ENCODE peak calls at places on chromosomes 11 and 22, in ten cellular contexts. X is cardiac muscle cell; J is CD8-positive, alpha-beta memory T cell; L is heart right ventricle; E is CD4-positive, alpha-beta memory T cell; R is neural progenitor cell; O is psoas muscle; G is AG04450; H is A549; Y is skeletal muscle cell. Q is an unnamed sample.

GRCh38 chr11:118417801-118418200 is 16.4 kb downstream of the ATP5MG start:
- DNase-seq in X (no peak), J (no peak), L (no peak), E (no peak), R (no peak), O (no peak), G (no peak), H (no peak), Y (no peak), Q (no peak)

GRCh38 chr11:104946907-104947306 is 21.5 kb downstream of the CASP4 start:
- DNase-seq in X (no peak), J (no peak), L (no peak), E (peak; percentile 49), R (peak; percentile 4), O (no peak), G (no peak), H (peak; percentile 2), Y (no peak), Q (no peak)

GRCh38 chr11:46278387-46279173 is 1.1 kb downstream of the CREB3L1 start:
- DNase-seq in X (peak; percentile 81), J (no peak), L (peak; percentile 62), E (peak; percentile 15), R (peak; percentile 78), O (no peak), G (no peak), H (no peak), Y (no peak), Q (peak; percentile 91)

GRCh38 chr22:19119949-19120348 is 2.3 kb downstream of the DGCR2 start:
- DNase-seq in X (no peak), J (no peak), L (no peak), E (no peak), R (no peak), O (no peak), G (no peak), H (no peak), Y (no peak), Q (no peak)

GRCh38 chr11:84800755-84801346 is 826.3 kb downstream of the DLG2 start:
- DNase-seq in X (peak; percentile 60), J (no peak), L (no peak), E (no peak), R (peak; percentile 51), O (no peak), G (peak; percentile 15), H (peak; percentile 17), Y (no peak), Q (no peak)

GRCh38 chr11:132312161-132312560 is 941.7 kb downstream of the NTM start:
- DNase-seq in X (no peak), J (no peak), L (no peak), E (no peak), R (no peak), O (no peak), G (peak; percentile 54), H (no peak), Y (peak; percentile 51), Q (no peak)

GRCh38 chr11:48088682-48089050 is 108.3 kb downstream of the PTPRJ start:
- DNase-seq in X (no peak), J (no peak), L (no peak), E (no peak), R (no peak), O (no peak), G (no peak), H (no peak), Y (no peak), Q (peak; percentile 64)

GRCh38 chr11:60209977-60210376 is 27.1 kb upstream of the MS4A6A start:
- DNase-seq in X (no peak), J (no peak), L (no peak), E (no peak), R (no peak), O (no peak), G (no peak), H (no peak), Y (no peak), Q (no peak)

GRCh38 chr11:34915136-34916013 is 804 bp downstream of the APIP start:
- DNase-seq in X (no peak), J (peak; percentile 2), L (no peak), E (no peak), R (no peak), O (no peak), G (no peak), H (peak; percentile 8), Y (no peak), Q (no peak)
- H3K4me3 ChIP-seq in X (peak overlapping the region; percentile 66), J (peak overlapping the region; percentile 93), L (peak overlapping the region; percentile 92), E (peak overlapping the region; percentile 95), R (peak overlapping the region; percentile 69), O (peak overlapping the region; percentile 81), G (peak overlapping the region; percentile 89), H (peak overlapping the region; percentile 78), Y (peak overlapping the region; percentile 93), Q (peak overlapping the region; percentile 87)

GRCh38 chr11:73252577-73253191 is 19.5 kb upstream of the P2RY6 start:
- DNase-seq in X (peak; percentile 68), J (no peak), L (no peak), E (peak; percentile 3), R (peak; percentile 42), O (peak; percentile 28), G (no peak), H (no peak), Y (no peak), Q (peak; percentile 60)

GRCh38 chr11:73248526-73249185 is 23.5 kb upstream of the P2RY6 start:
- DNase-seq in X (no peak), J (no peak), L (no peak), E (no peak), R (no peak), O (no peak), G (no peak), H (no peak), Y (no peak), Q (peak; percentile 33)

GRCh38 chr11:73249304-73249703 is 22.8 kb upstream of the P2RY6 start:
- DNase-seq in X (no peak), J (no peak), L (no peak), E (peak; percentile 9), R (no peak), O (peak; percentile 33), G (no peak), H (no peak), Y (no peak), Q (peak; percentile 28)

GRCh38 chr11:73246303-73246702 is 25.8 kb upstream of the P2RY6 start:
- DNase-seq in X (no peak), J (no peak), L (no peak), E (no peak), R (no peak), O (no peak), G (no peak), H (no peak), Y (no peak), Q (no peak)

DNA sequence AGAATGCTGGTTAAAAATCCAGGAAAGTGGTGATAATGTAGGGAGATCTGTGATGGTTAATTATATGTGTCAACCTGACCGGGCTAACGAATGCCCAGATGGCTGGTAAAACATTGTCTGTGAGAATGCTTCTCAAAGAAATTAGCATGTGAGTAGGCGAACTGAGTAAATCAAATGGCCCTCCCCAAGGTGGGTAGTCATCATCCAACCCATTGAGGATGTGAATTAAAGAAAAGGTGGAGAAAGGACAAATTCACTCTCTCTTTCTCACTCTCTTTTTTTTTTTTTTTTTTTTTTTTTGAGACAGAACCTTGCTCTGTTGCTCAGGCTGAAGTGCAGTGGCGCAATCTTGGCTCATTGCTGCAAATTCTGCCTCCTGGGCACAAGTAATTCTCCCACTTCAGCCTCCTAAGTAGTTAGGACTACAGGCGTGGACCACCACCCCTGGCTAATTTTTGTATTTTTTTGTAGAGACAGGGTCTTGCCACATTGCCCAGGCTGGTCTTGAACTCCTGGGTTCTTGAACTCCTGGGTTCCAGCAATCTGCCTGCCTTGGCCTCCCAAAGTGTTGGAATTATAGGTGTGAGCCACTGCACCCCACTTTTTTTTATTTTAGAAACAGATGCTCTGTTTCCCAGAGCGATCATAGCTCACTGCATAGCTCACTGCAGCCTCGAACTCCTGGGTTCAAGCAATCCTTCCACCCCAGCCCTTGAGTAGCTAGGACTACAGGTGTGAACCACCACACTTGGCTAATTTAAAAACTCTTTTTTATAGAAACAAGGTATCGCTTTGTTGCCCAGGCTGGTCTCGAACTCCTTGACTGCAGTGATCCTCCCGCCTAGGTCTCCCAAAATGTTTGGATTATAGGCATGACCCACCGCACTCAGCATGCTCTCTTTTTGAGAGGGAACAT is 22.0 kb upstream of the P2RY6 start:
- DNase-seq in X (no peak), J (no peak), L (no peak), E (peak; percentile 4), R (no peak), O (peak; percentile 46), G (no peak), H (no peak), Y (no peak), Q (peak; percentile 28)
- H3K4me3 ChIP-seq in X (no peak overlapping the region), J (no peak overlapping the region), L (no peak overlapping the region), E (no peak overlapping the region), R (no peak overlapping the region), O (no peak overlapping the region), G (no peak overlapping the region), H (no peak overlapping the region), Y (no peak overlapping the region), Q (no peak overlapping the region)

GRCh38 chr11:74682731-74683278 is 48.4 kb downstream of the CHRDL2 start:
- DNase-seq in X (no peak), J (no peak), L (no peak), E (no peak), R (no peak), O (no peak), G (no peak), H (no peak), Y (no peak), Q (peak; percentile 49)
- H3K4me3 ChIP-seq in X (no peak overlapping the region), J (no peak overlapping the region), L (peak overlapping the region; percentile 44), E (no peak overlapping the region), R (peak overlapping the region; percentile 43), O (peak overlapping the region; percentile 75), G (no peak overlapping the region), H (no peak overlapping the region), Y (no peak overlapping the region), Q (no peak overlapping the region)

GRCh38 chr11:128289048-128289447 is 298.3 kb downstream of the ETS1 start:
- DNase-seq in X (no peak), J (no peak), L (no peak), E (no peak), R (no peak), O (no peak), G (no peak), H (no peak), Y (no peak), Q (no peak)

GRCh38 chr11:128288368-128288767 is 299.0 kb downstream of the ETS1 start:
- DNase-seq in X (peak; percentile 62), J (no peak), L (no peak), E (no peak), R (no peak), O (no peak), G (no peak), H (no peak), Y (no peak), Q (no peak)

GRCh38 chr11:128291835-128292234 is 295.5 kb downstream of the ETS1 start:
- DNase-seq in X (no peak), J (no peak), L (no peak), E (peak; percentile 67), R (no peak), O (no peak), G (no peak), H (no peak), Y (no peak), Q (no peak)

GRCh38 chr11:128291043-128291442 is 296.3 kb downstream of the ETS1 start:
- DNase-seq in X (no peak), J (no peak), L (peak; percentile 9), E (no peak), R (no peak), O (no peak), G (no peak), H (no peak), Y (no peak), Q (no peak)

DNA sequence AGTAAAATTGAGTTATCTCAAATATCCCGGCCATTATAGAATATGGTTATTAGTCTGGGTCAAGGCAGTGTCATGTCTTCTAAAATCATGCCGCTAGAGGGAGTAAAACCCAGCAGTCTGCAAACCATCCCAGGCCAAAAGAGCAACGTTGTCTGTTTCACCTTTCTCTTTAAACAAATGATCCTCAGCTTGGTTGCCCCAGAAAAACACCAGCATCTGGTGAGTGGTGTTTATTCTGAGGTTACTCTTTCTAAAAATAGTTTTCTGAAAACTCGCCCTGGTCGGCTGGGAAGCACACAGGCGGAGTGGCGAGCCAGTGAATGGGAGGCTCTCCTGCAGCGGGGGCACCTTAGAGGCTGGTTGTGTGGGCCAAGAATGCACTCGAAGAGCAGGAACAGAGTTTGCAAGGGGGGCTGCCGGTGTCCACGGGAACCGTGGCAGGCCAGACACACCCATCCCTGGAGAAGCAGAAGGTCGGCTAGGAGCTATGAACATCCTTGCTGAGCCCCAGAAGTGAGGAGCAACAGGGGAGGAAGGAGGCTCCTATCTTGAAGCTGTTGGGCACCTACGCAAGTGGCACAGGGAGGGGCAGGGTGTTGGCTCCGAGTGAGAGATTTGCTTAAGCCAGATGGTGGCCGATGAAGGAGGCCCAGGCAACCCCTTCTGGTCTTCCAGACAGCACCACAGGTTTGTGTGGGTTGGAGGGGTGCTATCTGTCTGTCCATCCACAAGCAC is 297.1 kb downstream of the ETS1 start:
- DNase-seq in X (peak; percentile 81), J (peak; percentile 41), L (peak; percentile 29), E (peak; percentile 87), R (peak; percentile 70), O (peak; percentile 59), G (peak; percentile 88), H (peak; percentile 55), Y (peak; percentile 67), Q (peak; percentile 77)
- H3K4me3 ChIP-seq in X (no peak overlapping the region), J (peak overlapping the region; percentile 58), L (peak overlapping the region; percentile 17), E (peak overlapping the region; percentile 68), R (no peak overlapping the region), O (peak overlapping the region; percentile 48), G (no peak overlapping the region), H (no peak overlapping the region), Y (no peak overlapping the region), Q (no peak overlapping the region)